ENCODE peak calls at places on chromosomes 3 and 15, in four cellular contexts. Z is HTR-8/SVneo; L is activated T-helper 2 cell treated with anti-CD3 and anti-CD28 coated beads, Interferon-gamma antibody, Interleukin-2, Interleukin-4, amounts not matched to agents 10 μg/mL and 5 μg/mL and 100 μg/mL, durations not matched to agents 14 hours and 24 hours and 36 hours; T is fibroblast of pulmonary artery. E is an unnamed sample.
A peak's percentile ranks its signal among the peaks of the same experiment; 100 is the strongest.

GRCh38 chr15:92846716-92847115 is 53.4 kb upstream of the CHD2 start:
- DNase-seq in T (no peak), Z (no peak), L (no peak), E (no peak)

GRCh38 chr15:45242289-45242688 is 9.7 kb upstream of the SLC28A2 start:
- DNase-seq in Z (no peak), L (no peak), T (peak; percentile 8), E (no peak)

GRCh38 chr3:71083726-71084131 is 499.8 kb downstream of the FOXP1 start:
- DNase-seq in L (no peak), Z (no peak), T (no peak), E (no peak)

GRCh38 chr3:170697803-170698350 is 112.0 kb upstream of the SLC7A14 start:
- DNase-seq in T (no peak), Z (no peak), L (no peak), E (no peak)

GRCh38 chr3:56933803-56934202 is 126.7 kb upstream of the SPATA12 start:
- DNase-seq in Z (no peak), T (no peak), L (no peak), E (no peak)

GRCh38 chr3:160869825-160870224 is 113.8 kb downstream of the PPM1L start:
- DNase-seq in T (peak; percentile 9), Z (no peak), L (no peak), E (peak; percentile 18)

GRCh38 chr3:13644341-13645082 is 95.6 kb downstream of the FBLN2 start:
- DNase-seq in Z (no peak), L (no peak), T (no peak), E (no peak)

GRCh38 chr3:37985637-37986320 is 4.8 kb upstream of the VILL start:
- DNase-seq in L (no peak), T (peak; percentile 24), Z (no peak), E (no peak)

GRCh38 chr3:142500211-142500610 is 52.4 kb upstream of the XRN1 start:
- DNase-seq in T (no peak), Z (no peak), L (no peak), E (no peak)

GRCh38 chr15:52098328-52098727 is 14.2 kb downstream of the BCL2L10 start:
- DNase-seq in T (peak; percentile 52), L (no peak), Z (no peak), E (no peak)

GRCh38 chr15:75468908-75469307 is 17.4 kb upstream of the SIN3A start:
- DNase-seq in Z (no peak), L (no peak), T (peak; percentile 13), E (no peak)

GRCh38 chr3:32203854-32204253 is 34.6 kb upstream of the CMTM8 start:
- DNase-seq in Z (peak; percentile 14), T (peak; percentile 24), L (no peak), E (peak; percentile 6)

GRCh38 chr3:16864610-16865313 is 20.0 kb upstream of the PLCL2 start:
- DNase-seq in Z (no peak), L (no peak), T (peak; percentile 75), E (no peak)

GRCh38 chr15:55240125-55240760 is 43.5 kb upstream of the RSL24D1 start:
- DNase-seq in T (no peak), L (no peak), Z (no peak), E (no peak)

GRCh38 chr3:107512108-107512507 is 10.7 kb upstream of the BBX start:
- DNase-seq in Z (no peak), L (no peak), T (no peak), E (no peak)

GRCh38 chr3:130814691-130815472 is 68.3 kb upstream of the PIK3R4 start:
- DNase-seq in L (no peak), T (no peak), Z (no peak), E (no peak)

GRCh38 chr15:91100561-91101355 is 701 bp downstream of the SV2B start:
- DNase-seq in T (peak; percentile 21), Z (no peak), L (no peak), E (no peak)

GRCh38 chr3:69080233-69080644 is at the start of gene UBA3:
- DNase-seq in Z (peak; percentile 77), T (peak; percentile 85), L (peak; percentile 81), E (peak; percentile 75)

GRCh38 chr3:188113761-188114160 is 40.2 kb upstream of the LPP start:
- DNase-seq in T (no peak), Z (no peak), L (no peak), E (no peak)

GRCh38 chr15:66452971-66453580 is 44.5 kb downstream of the SNAPC5 start:
- DNase-seq in T (no peak), Z (no peak), L (no peak), E (no peak)

GRCh38 chr3:20478407-20478806 is 292.4 kb upstream of the SGO1 start:
- DNase-seq in Z (no peak), L (no peak), T (peak; percentile 21), E (no peak)

GRCh38 chr3:58144478-58145142 is 66.2 kb downstream of the DNASE1L3 start:
- DNase-seq in Z (no peak), L (no peak), T (no peak), E (no peak)